ENCODE peak calls at places on chromosome 18, in seven cellular contexts. T is cardiac fibroblast; B is NCI-H2081; J is effector CD4-positive, alpha-beta T cell; P is Daoy; L is stimulated activated naive B cell treated with anti-CD40 and anti-IgM and Interleukin-4, amounts not matched to agents 10 μg/mL and 1 μg/mL and 100 μg/mL, for 72 hours; M is CD4-positive, alpha-beta T cell. Y is an unnamed sample.

GRCh38 chr18:23231340-23232021 is 96.2 kb downstream of the CABLES1 start:
- DNase-seq in L (peak), B (no peak), T (peak), M (peak), J (peak), P (peak), Y (peak)

GRCh38 chr18:68779169-68779568 is 18.7 kb upstream of the CCDC102B start:
- DNase-seq in L (no peak), B (no peak), M (no peak), P (no peak), J (no peak), T (peak), Y (no peak)

GRCh38 chr18:78601349-78601748 is 378.3 kb upstream of the SALL3 start:
- DNase-seq in M (no peak), T (no peak), P (no peak), B (no peak), J (no peak), L (no peak), Y (no peak)

GRCh38 chr18:44410740-44411139 is 269.9 kb upstream of the SETBP1 start:
- DNase-seq in L (no peak), M (no peak), J (no peak), T (no peak), P (no peak), B (no peak), Y (no peak)

GRCh38 chr18:26777316-26778053 is 88.0 kb downstream of the AQP4 start:
- DNase-seq in P (peak), B (no peak), J (no peak), T (no peak), M (no peak), L (no peak), Y (no peak)

GRCh38 chr18:3184275-3184963 is 35.3 kb downstream of the MYOM1 start:
- DNase-seq in T (no peak), L (no peak), J (no peak), P (no peak), M (no peak), B (no peak), Y (no peak)

GRCh38 chr18:76491436-76491800 is 3.6 kb downstream of the ZNF516 start:
- DNase-seq in J (peak), T (peak), L (peak), M (peak), P (peak), B (peak), Y (peak)

GRCh38 chr18:551404-552061 is 28.6 kb upstream of the CETN1 start:
- DNase-seq in P (no peak), J (no peak), L (no peak), M (no peak), B (no peak), T (no peak), Y (no peak)

GRCh38 chr18:34650121-34650545 is 60.0 kb upstream of the DTNA start:
- DNase-seq in M (no peak), L (no peak), P (no peak), B (no peak), T (peak), J (no peak), Y (no peak)

GRCh38 chr18:3120356-3120755 is 99.4 kb downstream of the MYOM1 start:
- DNase-seq in M (no peak), P (no peak), T (no peak), L (no peak), J (no peak), B (no peak), Y (no peak)

GRCh38 chr18:25299426-25299825 is 52.5 kb downstream of the ZNF521 start:
- DNase-seq in J (no peak), M (no peak), T (peak), L (no peak), P (peak), B (no peak), Y (no peak)

GRCh38 chr18:44687421-44687820 is 6.7 kb downstream of the SETBP1 start:
- DNase-seq in B (no peak), P (no peak), M (no peak), J (no peak), T (no peak), L (no peak), Y (no peak)

GRCh38 chr18:6660334-6660733 is 69.2 kb upstream of the ARHGAP28 start:
- DNase-seq in P (no peak), L (no peak), J (no peak), B (no peak), M (no peak), T (no peak), Y (no peak)

GRCh38 chr18:27005589-27005988 is 140.1 kb upstream of the AQP4 start:
- DNase-seq in J (no peak), B (peak), T (peak), P (peak), L (no peak), M (no peak), Y (no peak)

GRCh38 chr18:25921677-25922421 is 168.6 kb downstream of the SS18 start:
- DNase-seq in P (peak), M (peak), L (peak), B (peak), J (peak), T (peak), Y (peak)

GRCh38 chr18:75200644-75201272 is 8.2 kb downstream of the PTGR3 start:
- DNase-seq in P (no peak), J (no peak), M (no peak), T (no peak), B (no peak), L (no peak), Y (no peak)

GRCh38 chr18:6146309-6146661 is 251.0 kb upstream of the TMEM200C start:
- DNase-seq in J (no peak), T (no peak), P (no peak), B (no peak), L (no peak), M (no peak), Y (no peak)

GRCh38 chr18:74994502-74995403 is 214.2 kb downstream of the PTGR3 start:
- DNase-seq in T (peak), P (peak), J (no peak), M (no peak), L (no peak), B (peak), Y (no peak)

GRCh38 chr18:46416706-46417638 is 240.0 kb downstream of the LOXHD1 start:
- DNase-seq in P (peak), T (no peak), B (peak), M (no peak), J (no peak), L (peak), Y (no peak)

GRCh38 chr18:54223568-54224241 is 764 bp downstream of the MBD2 start:
- DNase-seq in P (peak), L (peak), T (peak), B (peak), J (peak), M (peak), Y (peak)

GRCh38 chr18:79548621-79548985 is 131.0 kb upstream of the CTDP1 start:
- DNase-seq in L (no peak), P (no peak), T (no peak), J (no peak), M (no peak), B (no peak), Y (no peak)

GRCh38 chr18:33578371-33579146 is 540 bp downstream of the ASXL3 start:
- DNase-seq in M (no peak), P (peak), L (no peak), B (peak), J (no peak), T (no peak), Y (no peak)